ENCODE peak calls at places on chromosomes 12 and 14, in four cellular contexts. One of them, this sample, is unnamed.

GRCh38 chr14:103597623-103598372 is 31.2 kb upstream of the KLC1 start:
- DNase-seq in tibial nerve: no peak
- DNase-seq in aorta: no peak
- DNase-seq in MM.1S: no peak
- DNase-seq in this sample: peak; percentile 83

GRCh38 chr14:103111297-103111981 is 11.8 kb upstream of the TNFAIP2 start:
- DNase-seq in tibial nerve: no peak
- DNase-seq in aorta: no peak
- DNase-seq in MM.1S: no peak
- DNase-seq in this sample: no peak

GRCh38 chr12:26233620-26234019 is 38.2 kb downstream of the SSPN start:
- DNase-seq in tibial nerve: no peak
- DNase-seq in MM.1S: no peak
- DNase-seq in aorta: no peak
- DNase-seq in this sample: no peak

GRCh38 chr12:20463920-20464524 is 95.7 kb downstream of the PDE3A start:
- DNase-seq in tibial nerve: no peak
- DNase-seq in aorta: no peak
- DNase-seq in MM.1S: peak; percentile 26
- DNase-seq in this sample: no peak

GRCh38 chr12:71950819-71951218 is 12.2 kb downstream of the TPH2 start:
- DNase-seq in aorta: no peak
- DNase-seq in MM.1S: no peak
- DNase-seq in tibial nerve: no peak
- DNase-seq in this sample: no peak

GRCh38 chr14:92897922-92898599 is 24.9 kb upstream of the CHGA start:
- DNase-seq in aorta: peak; percentile 51
- DNase-seq in MM.1S: no peak
- DNase-seq in tibial nerve: no peak
- DNase-seq in this sample: no peak

GRCh38 chr14:91439345-91439744 is 21.7 kb upstream of the CCDC88C start:
- DNase-seq in tibial nerve: no peak
- DNase-seq in aorta: no peak
- DNase-seq in MM.1S: no peak
- DNase-seq in this sample: no peak

GRCh38 chr14:61615743-61616523 is 79.4 kb upstream of the HIF1A start:
- DNase-seq in aorta: no peak
- DNase-seq in tibial nerve: no peak
- DNase-seq in MM.1S: no peak
- DNase-seq in this sample: peak; percentile 40

GRCh38 chr12:39912211-39912980 is 193.5 kb downstream of the SLC2A13 start:
- DNase-seq in tibial nerve: no peak
- DNase-seq in aorta: no peak
- DNase-seq in MM.1S: no peak
- DNase-seq in this sample: peak; percentile 33

GRCh38 chr14:45664668-45665356 is 411.8 kb upstream of the MIS18BP1 start:
- DNase-seq in MM.1S: no peak
- DNase-seq in tibial nerve: no peak
- DNase-seq in aorta: no peak
- DNase-seq in this sample: peak; percentile 2

DNA sequence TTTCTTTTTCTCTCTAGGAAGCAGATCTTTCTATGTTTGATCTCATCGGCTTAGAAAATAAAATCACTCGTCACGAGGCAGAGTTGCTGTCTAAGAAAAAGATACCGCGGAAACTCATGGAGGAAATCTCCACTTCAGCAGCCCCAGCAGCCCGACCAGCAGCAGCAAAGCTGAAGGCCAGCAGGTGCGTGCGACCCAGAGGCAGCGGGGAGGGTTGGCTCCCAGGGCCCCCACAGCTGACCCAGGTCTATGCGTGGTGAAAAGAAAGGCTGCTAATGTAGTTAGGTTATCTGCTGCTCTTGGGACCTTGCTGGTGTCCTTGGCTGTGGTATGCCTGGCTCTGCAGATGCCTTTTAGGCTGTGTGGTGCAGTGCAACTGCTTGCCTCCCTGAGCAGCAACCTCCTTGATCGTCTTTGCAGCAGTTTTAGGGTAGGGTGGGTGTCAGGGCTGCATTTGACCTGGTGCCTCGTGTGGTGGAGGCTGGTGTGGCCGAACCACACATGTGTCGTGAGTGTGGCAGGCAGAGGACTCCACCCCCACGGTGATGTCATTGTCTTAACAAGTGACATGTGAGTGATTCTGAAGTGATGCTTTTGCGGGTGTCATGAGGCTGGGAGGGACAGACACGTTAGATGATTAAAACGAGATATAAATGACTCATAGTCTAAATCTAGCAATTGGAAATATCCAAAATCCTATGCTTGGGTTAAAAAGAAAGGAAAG is 68.6 kb downstream of the EP400 start:
- DNase-seq in tibial nerve: no peak
- DNase-seq in MM.1S: no peak
- DNase-seq in aorta: no peak
- DNase-seq in this sample: no peak
- H3K36me3 ChIP-seq in tibial nerve: peaks cover 28% of the 10 kb centered on the region
- H3K36me3 ChIP-seq in MM.1S: no peaks in the 10 kb centered on the region
- H3K36me3 ChIP-seq in aorta: no peaks in the 10 kb centered on the region
- H3K36me3 ChIP-seq in this sample: peaks cover 84% of the 10 kb centered on the region

GRCh38 chr14:89307409-89307808 is 109.6 kb downstream of the FOXN3 start:
- DNase-seq in tibial nerve: no peak
- DNase-seq in MM.1S: no peak
- DNase-seq in aorta: no peak
- DNase-seq in this sample: no peak
- H3K4me3 ChIP-seq in tibial nerve: no peak overlapping the region
- H3K4me3 ChIP-seq in MM.1S: no peak overlapping the region
- H3K4me3 ChIP-seq in aorta: no peak overlapping the region
- H3K4me3 ChIP-seq in this sample: no peak overlapping the region

GRCh38 chr14:97462081-97462480 is 664.9 kb downstream of the VRK1 start:
- DNase-seq in MM.1S: no peak
- DNase-seq in tibial nerve: no peak
- DNase-seq in aorta: no peak
- DNase-seq in this sample: no peak
- H3K9me3 ChIP-seq in MM.1S: no peaks in the 10 kb centered on the region
- H3K9me3 ChIP-seq in tibial nerve: peaks cover 7% of the 10 kb centered on the region
- H3K9me3 ChIP-seq in aorta: peaks cover 7% of the 10 kb centered on the region
- H3K9me3 ChIP-seq in this sample: no peaks in the 10 kb centered on the region

GRCh38 chr12:6234214-6234613 is 34.0 kb downstream of the CD9 start:
- DNase-seq in MM.1S: no peak
- DNase-seq in tibial nerve: no peak
- DNase-seq in aorta: no peak
- DNase-seq in this sample: no peak
- H3K36me3 ChIP-seq in MM.1S: peaks cover 8% of the 10 kb centered on the region
- H3K36me3 ChIP-seq in tibial nerve: peaks cover 11% of the 10 kb centered on the region
- H3K36me3 ChIP-seq in aorta: peaks cover 3% of the 10 kb centered on the region
- H3K36me3 ChIP-seq in this sample: peaks cover 64% of the 10 kb centered on the region

GRCh38 chr12:57739387-57739786 is 845 bp upstream of the AGAP2 start:
- DNase-seq in tibial nerve: no peak
- DNase-seq in MM.1S: no peak
- DNase-seq in aorta: no peak
- DNase-seq in this sample: no peak

GRCh38 chr12:57740656-57741412 is 2.3 kb upstream of the AGAP2 start:
- DNase-seq in MM.1S: peak; percentile 37
- DNase-seq in tibial nerve: no peak
- DNase-seq in aorta: no peak
- DNase-seq in this sample: no peak

GRCh38 chr12:57739914-57740538 is 1.5 kb upstream of the AGAP2 start:
- DNase-seq in MM.1S: no peak
- DNase-seq in tibial nerve: no peak
- DNase-seq in aorta: no peak
- DNase-seq in this sample: no peak

GRCh38 chr12:57743769-57744168 is 1.1 kb upstream of the TSPAN31 start:
- DNase-seq in aorta: no peak
- DNase-seq in MM.1S: no peak
- DNase-seq in tibial nerve: no peak
- DNase-seq in this sample: no peak

DNA sequence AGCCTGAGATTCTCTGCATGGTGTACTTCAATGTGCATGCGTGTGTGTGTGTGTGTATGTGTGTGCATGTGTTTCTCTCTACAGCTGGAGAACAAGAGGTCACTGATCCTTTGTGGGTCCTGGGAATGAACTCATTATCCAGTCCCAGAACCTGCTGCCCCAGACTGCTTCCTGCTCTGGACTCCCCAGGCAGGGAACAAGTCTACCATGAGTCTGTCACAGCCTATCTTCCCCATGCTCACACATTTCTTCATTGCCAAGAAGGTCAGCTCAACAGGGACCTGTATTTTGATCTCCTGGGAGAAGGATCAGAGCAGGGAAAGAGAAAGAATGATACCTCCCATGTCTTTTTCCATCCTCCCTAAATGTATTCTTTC is 2.9 kb upstream of the AGAP2 start:
- DNase-seq in aorta: no peak
- DNase-seq in tibial nerve: no peak
- DNase-seq in MM.1S: no peak
- DNase-seq in this sample: no peak
- H3K4me3 ChIP-seq in aorta: no peak overlapping the region
- H3K4me3 ChIP-seq in tibial nerve: no peak overlapping the region
- H3K4me3 ChIP-seq in MM.1S: peak overlapping the region; percentile 80
- H3K4me3 ChIP-seq in this sample: no peak overlapping the region